ENCODE peak calls at places on chromosomes 6 and 20, in five cellular contexts. One of them, this sample, is unnamed.

GRCh38 chr6:113856571-113857564 is at the start of gene MARCKS:
- DNase-seq in activated T-cell treated with anti-CD3 and anti-CD28 coated beads, Interleukin-2, amount 50 U/mL, for 4 hours: no peak
- DNase-seq in posterior vena cava: peak
- DNase-seq in occipital lobe: peak
- DNase-seq in posterior cingulate gyrus: peak
- DNase-seq in this sample: no peak

GRCh38 chr20:63172726-63173125 is 43.2 kb downstream of the YTHDF1 start:
- DNase-seq in activated T-cell treated with anti-CD3 and anti-CD28 coated beads, Interleukin-2, amount 50 U/mL, for 4 hours: no peak
- DNase-seq in posterior vena cava: no peak
- DNase-seq in occipital lobe: no peak
- DNase-seq in posterior cingulate gyrus: no peak
- DNase-seq in this sample: no peak

GRCh38 chr6:142907017-142907470 is 37.9 kb downstream of the HIVEP2 start:
- DNase-seq in activated T-cell treated with anti-CD3 and anti-CD28 coated beads, Interleukin-2, amount 50 U/mL, for 4 hours: no peak
- DNase-seq in posterior vena cava: no peak
- DNase-seq in occipital lobe: no peak
- DNase-seq in posterior cingulate gyrus: no peak
- DNase-seq in this sample: no peak

GRCh38 chr6:118187568-118188164 is 280.6 kb downstream of the SLC35F1 start:
- DNase-seq in activated T-cell treated with anti-CD3 and anti-CD28 coated beads, Interleukin-2, amount 50 U/mL, for 4 hours: no peak
- DNase-seq in posterior vena cava: no peak
- DNase-seq in occipital lobe: peak
- DNase-seq in posterior cingulate gyrus: peak
- DNase-seq in this sample: no peak

GRCh38 chr20:17914957-17915356 is 53.6 kb downstream of the SNX5 start:
- DNase-seq in activated T-cell treated with anti-CD3 and anti-CD28 coated beads, Interleukin-2, amount 50 U/mL, for 4 hours: no peak
- DNase-seq in posterior vena cava: peak
- DNase-seq in occipital lobe: no peak
- DNase-seq in posterior cingulate gyrus: no peak
- DNase-seq in this sample: no peak

GRCh38 chr6:35810831-35811698 is 5.9 kb downstream of the LHFPL5 start:
- DNase-seq in activated T-cell treated with anti-CD3 and anti-CD28 coated beads, Interleukin-2, amount 50 U/mL, for 4 hours: no peak
- DNase-seq in posterior vena cava: no peak
- DNase-seq in occipital lobe: no peak
- DNase-seq in posterior cingulate gyrus: peak
- DNase-seq in this sample: no peak

GRCh38 chr6:132751306-132751705 is 6.4 kb downstream of the VNN2 start:
- DNase-seq in activated T-cell treated with anti-CD3 and anti-CD28 coated beads, Interleukin-2, amount 50 U/mL, for 4 hours: no peak
- DNase-seq in posterior vena cava: no peak
- DNase-seq in occipital lobe: no peak
- DNase-seq in posterior cingulate gyrus: no peak
- DNase-seq in this sample: no peak

GRCh38 chr6:37643851-37644672 is 53.6 kb downstream of the MDGA1 start:
- DNase-seq in activated T-cell treated with anti-CD3 and anti-CD28 coated beads, Interleukin-2, amount 50 U/mL, for 4 hours: peak
- DNase-seq in posterior vena cava: peak
- DNase-seq in occipital lobe: no peak
- DNase-seq in posterior cingulate gyrus: peak
- DNase-seq in this sample: peak

GRCh38 chr6:169046483-169047192 is 207.0 kb downstream of the THBS2 start:
- DNase-seq in activated T-cell treated with anti-CD3 and anti-CD28 coated beads, Interleukin-2, amount 50 U/mL, for 4 hours: no peak
- DNase-seq in posterior vena cava: no peak
- DNase-seq in occipital lobe: no peak
- DNase-seq in posterior cingulate gyrus: no peak
- DNase-seq in this sample: no peak

GRCh38 chr6:151147118-151147832 is 92.5 kb upstream of the AKAP12 start:
- DNase-seq in activated T-cell treated with anti-CD3 and anti-CD28 coated beads, Interleukin-2, amount 50 U/mL, for 4 hours: no peak
- DNase-seq in posterior vena cava: no peak
- DNase-seq in occipital lobe: no peak
- DNase-seq in posterior cingulate gyrus: peak
- DNase-seq in this sample: no peak

GRCh38 chr6:99016355-99016754 is 68.6 kb upstream of the FBXL4 start:
- DNase-seq in activated T-cell treated with anti-CD3 and anti-CD28 coated beads, Interleukin-2, amount 50 U/mL, for 4 hours: no peak
- DNase-seq in posterior vena cava: no peak
- DNase-seq in occipital lobe: no peak
- DNase-seq in posterior cingulate gyrus: no peak
- DNase-seq in this sample: no peak

GRCh38 chr6:52065621-52066020 is 21.8 kb downstream of the PKHD1 start:
- DNase-seq in activated T-cell treated with anti-CD3 and anti-CD28 coated beads, Interleukin-2, amount 50 U/mL, for 4 hours: no peak
- DNase-seq in posterior vena cava: no peak
- DNase-seq in occipital lobe: no peak
- DNase-seq in posterior cingulate gyrus: no peak
- DNase-seq in this sample: no peak

GRCh38 chr6:1267057-1267732 is 44.7 kb upstream of the FOXQ1 start:
- DNase-seq in activated T-cell treated with anti-CD3 and anti-CD28 coated beads, Interleukin-2, amount 50 U/mL, for 4 hours: no peak
- DNase-seq in posterior vena cava: no peak
- DNase-seq in occipital lobe: no peak
- DNase-seq in posterior cingulate gyrus: no peak
- DNase-seq in this sample: no peak

GRCh38 chr6:42226251-42227143 is 8.8 kb upstream of the MRPS10 start:
- DNase-seq in activated T-cell treated with anti-CD3 and anti-CD28 coated beads, Interleukin-2, amount 50 U/mL, for 4 hours: no peak
- DNase-seq in posterior vena cava: no peak
- DNase-seq in occipital lobe: no peak
- DNase-seq in posterior cingulate gyrus: no peak
- DNase-seq in this sample: no peak

GRCh38 chr20:53929974-53930650 is 140.3 kb downstream of the BCAS1 start:
- DNase-seq in activated T-cell treated with anti-CD3 and anti-CD28 coated beads, Interleukin-2, amount 50 U/mL, for 4 hours: no peak
- DNase-seq in posterior vena cava: no peak
- DNase-seq in occipital lobe: no peak
- DNase-seq in posterior cingulate gyrus: no peak
- DNase-seq in this sample: no peak

GRCh38 chr6:91664327-91664959 is 1077.6 kb upstream of the MAP3K7 start:
- DNase-seq in activated T-cell treated with anti-CD3 and anti-CD28 coated beads, Interleukin-2, amount 50 U/mL, for 4 hours: no peak
- DNase-seq in posterior vena cava: no peak
- DNase-seq in occipital lobe: no peak
- DNase-seq in posterior cingulate gyrus: no peak
- DNase-seq in this sample: no peak

GRCh38 chr6:122753688-122754056 is 25.8 kb upstream of the FABP7 start:
- DNase-seq in activated T-cell treated with anti-CD3 and anti-CD28 coated beads, Interleukin-2, amount 50 U/mL, for 4 hours: no peak
- DNase-seq in posterior vena cava: no peak
- DNase-seq in occipital lobe: no peak
- DNase-seq in posterior cingulate gyrus: no peak
- DNase-seq in this sample: no peak

GRCh38 chr6:37783831-37784584 is 35.5 kb upstream of the ZFAND3 start:
- DNase-seq in activated T-cell treated with anti-CD3 and anti-CD28 coated beads, Interleukin-2, amount 50 U/mL, for 4 hours: no peak
- DNase-seq in posterior vena cava: no peak
- DNase-seq in occipital lobe: no peak
- DNase-seq in posterior cingulate gyrus: peak
- DNase-seq in this sample: peak

GRCh38 chr6:70520575-70520974 is 46.2 kb upstream of the SDHAF4 start:
- DNase-seq in activated T-cell treated with anti-CD3 and anti-CD28 coated beads, Interleukin-2, amount 50 U/mL, for 4 hours: no peak
- DNase-seq in posterior vena cava: no peak
- DNase-seq in occipital lobe: no peak
- DNase-seq in posterior cingulate gyrus: no peak
- DNase-seq in this sample: no peak

GRCh38 chr6:32178547-32179440 is 589 bp downstream of the RNF5 start:
- DNase-seq in activated T-cell treated with anti-CD3 and anti-CD28 coated beads, Interleukin-2, amount 50 U/mL, for 4 hours: no peak
- DNase-seq in posterior vena cava: no peak
- DNase-seq in occipital lobe: no peak
- DNase-seq in posterior cingulate gyrus: no peak
- DNase-seq in this sample: no peak

GRCh38 chr20:25378189-25378883 is 12.3 kb downstream of the ABHD12 start:
- DNase-seq in activated T-cell treated with anti-CD3 and anti-CD28 coated beads, Interleukin-2, amount 50 U/mL, for 4 hours: no peak
- DNase-seq in posterior vena cava: no peak
- DNase-seq in occipital lobe: no peak
- DNase-seq in posterior cingulate gyrus: no peak
- DNase-seq in this sample: no peak

GRCh38 chr20:7728373-7728772 is 211.9 kb downstream of the HAO1 start:
- DNase-seq in activated T-cell treated with anti-CD3 and anti-CD28 coated beads, Interleukin-2, amount 50 U/mL, for 4 hours: no peak
- DNase-seq in posterior vena cava: no peak
- DNase-seq in occipital lobe: no peak
- DNase-seq in posterior cingulate gyrus: no peak
- DNase-seq in this sample: no peak

GRCh38 chr6:1630771-1631217 is 21.1 kb downstream of the FOXC1 start:
- DNase-seq in activated T-cell treated with anti-CD3 and anti-CD28 coated beads, Interleukin-2, amount 50 U/mL, for 4 hours: no peak
- DNase-seq in posterior vena cava: peak
- DNase-seq in occipital lobe: no peak
- DNase-seq in posterior cingulate gyrus: no peak
- DNase-seq in this sample: no peak

GRCh38 chr6:151652338-151652737 is 155.1 kb upstream of the ESR1 start:
- DNase-seq in activated T-cell treated with anti-CD3 and anti-CD28 coated beads, Interleukin-2, amount 50 U/mL, for 4 hours: no peak
- DNase-seq in posterior vena cava: peak
- DNase-seq in occipital lobe: no peak
- DNase-seq in posterior cingulate gyrus: no peak
- DNase-seq in this sample: no peak

GRCh38 chr20:1336699-1337387 is 7.9 kb upstream of the SDCBP2 start:
- DNase-seq in activated T-cell treated with anti-CD3 and anti-CD28 coated beads, Interleukin-2, amount 50 U/mL, for 4 hours: no peak
- DNase-seq in posterior vena cava: peak
- DNase-seq in occipital lobe: no peak
- DNase-seq in posterior cingulate gyrus: peak
- DNase-seq in this sample: no peak

GRCh38 chr6:37696220-37696840 is 1.4 kb downstream of the MDGA1 start:
- DNase-seq in activated T-cell treated with anti-CD3 and anti-CD28 coated beads, Interleukin-2, amount 50 U/mL, for 4 hours: peak
- DNase-seq in posterior vena cava: peak
- DNase-seq in occipital lobe: no peak
- DNase-seq in posterior cingulate gyrus: peak
- DNase-seq in this sample: peak

GRCh38 chr6:33962673-33963072 is 158.9 kb upstream of the MLN start:
- DNase-seq in activated T-cell treated with anti-CD3 and anti-CD28 coated beads, Interleukin-2, amount 50 U/mL, for 4 hours: no peak
- DNase-seq in posterior vena cava: peak
- DNase-seq in occipital lobe: no peak
- DNase-seq in posterior cingulate gyrus: peak
- DNase-seq in this sample: no peak

GRCh38 chr20:16713056-16713455 is 16.8 kb upstream of the SNRPB2 start:
- DNase-seq in activated T-cell treated with anti-CD3 and anti-CD28 coated beads, Interleukin-2, amount 50 U/mL, for 4 hours: no peak
- DNase-seq in posterior vena cava: no peak
- DNase-seq in occipital lobe: no peak
- DNase-seq in posterior cingulate gyrus: no peak
- DNase-seq in this sample: no peak

GRCh38 chr6:130140084-130140483 is 82.7 kb downstream of the SAMD3 start:
- DNase-seq in activated T-cell treated with anti-CD3 and anti-CD28 coated beads, Interleukin-2, amount 50 U/mL, for 4 hours: no peak
- DNase-seq in posterior vena cava: no peak
- DNase-seq in occipital lobe: no peak
- DNase-seq in posterior cingulate gyrus: no peak
- DNase-seq in this sample: no peak

GRCh38 chr20:3157817-3158216 is 1.8 kb downstream of the FASTKD5 start:
- DNase-seq in activated T-cell treated with anti-CD3 and anti-CD28 coated beads, Interleukin-2, amount 50 U/mL, for 4 hours: no peak
- DNase-seq in posterior vena cava: no peak
- DNase-seq in occipital lobe: no peak
- DNase-seq in posterior cingulate gyrus: no peak
- DNase-seq in this sample: no peak

GRCh38 chr20:23152308-23152892 is 66.3 kb upstream of the CD93 start:
- DNase-seq in activated T-cell treated with anti-CD3 and anti-CD28 coated beads, Interleukin-2, amount 50 U/mL, for 4 hours: no peak
- DNase-seq in posterior vena cava: peak
- DNase-seq in occipital lobe: no peak
- DNase-seq in posterior cingulate gyrus: no peak
- DNase-seq in this sample: no peak

This sample was measured in activated gamma-delta T cell treated with Interleukin-2 at 50 U/mL for 16 hours.